ENCODE peak calls at places on chromosomes 1 and 21, in eight cellular contexts. Y is left ventricle myocardium inferior; U is thoracic aorta; H is fibroblast of lung; A is heart left ventricle; M is coronary artery; Q is CD8-positive, alpha-beta T cell; R is lower lobe of right lung. K is an unnamed sample.

GRCh38 chr1:115182012-115182715 is 92.9 kb upstream of the TSPAN2 start:
- DNase-seq in R (no peak), H (peak; percentile 34), Q (no peak), M (no peak), Y (no peak), U (no peak), A (no peak), K (no peak)

GRCh38 chr1:233253231-233254038 is 42.1 kb downstream of the PCNX2 start:
- DNase-seq in R (no peak), Q (no peak), H (no peak), A (no peak), U (no peak), M (no peak), Y (no peak), K (no peak)

GRCh38 chr1:174982971-174983689 is 16.6 kb upstream of the CACYBP start:
- DNase-seq in Q (no peak), A (no peak), Y (no peak), U (no peak), M (no peak), H (peak; percentile 22), R (no peak), K (no peak)

GRCh38 chr1:232625319-232625868 is 4.5 kb downstream of the SIPA1L2 start:
- DNase-seq in Y (no peak), U (no peak), H (no peak), A (no peak), Q (no peak), R (no peak), M (no peak), K (no peak)

GRCh38 chr1:113966013-113966412 is 13.3 kb upstream of the OLFML3 start:
- DNase-seq in Q (no peak), U (no peak), M (no peak), A (no peak), R (no peak), H (peak; percentile 33), Y (no peak), K (no peak)

GRCh38 chr21:14675774-14676530 is 129.8 kb upstream of the SAMSN1 start:
- DNase-seq in H (no peak), Y (no peak), A (no peak), Q (peak; percentile 4), R (no peak), U (no peak), M (no peak), K (no peak)

GRCh38 chr1:67645495-67646144 is 39.4 kb upstream of the GADD45A start:
- DNase-seq in R (no peak), U (no peak), Y (peak; percentile 74), A (peak; percentile 77), M (peak; percentile 85), H (no peak), Q (no peak), K (no peak)

GRCh38 chr1:67211589-67212563 is 45.6 kb downstream of the IL23R start:
- DNase-seq in A (no peak), R (no peak), U (no peak), M (no peak), Y (no peak), Q (peak; percentile 26), H (peak; percentile 23), K (no peak)

GRCh38 chr1:27102707-27103468 is 52.0 kb downstream of the SLC9A1 start:
- DNase-seq in M (no peak), Y (peak; percentile 79), U (no peak), A (peak; percentile 79), H (peak; percentile 28), Q (peak; percentile 76), R (peak; percentile 83), K (no peak)

GRCh38 chr1:7625401-7625800 is 145.7 kb upstream of the VAMP3 start:
- DNase-seq in H (no peak), Q (no peak), M (no peak), A (no peak), R (peak; percentile 11), U (no peak), Y (no peak), K (no peak)

GRCh38 chr1:211482306-211482705 is 9.7 kb downstream of the RD3 start:
- DNase-seq in U (no peak), R (no peak), H (no peak), M (no peak), Y (no peak), A (no peak), Q (no peak), K (no peak)

GRCh38 chr21:35399002-35399401 is 349.9 kb upstream of the RUNX1 start:
- DNase-seq in M (no peak), Y (no peak), R (no peak), Q (no peak), A (no peak), H (peak; percentile 33), U (no peak), K (no peak)

GRCh38 chr1:1099506-1100183 is 16.2 kb downstream of the C1orf159 start:
- DNase-seq in A (no peak), H (no peak), Q (no peak), R (no peak), U (no peak), Y (no peak), M (no peak), K (no peak)

GRCh38 chr1:7912743-7913557 is 27.7 kb downstream of the TNFRSF9 start:
- DNase-seq in U (no peak), A (no peak), M (no peak), H (no peak), Q (no peak), R (no peak), Y (no peak), K (no peak)

GRCh38 chr1:57532299-57532698 is 108.4 kb upstream of the DAB1 start:
- DNase-seq in H (no peak), M (no peak), Y (no peak), U (no peak), R (no peak), A (no peak), Q (no peak), K (no peak)

GRCh38 chr1:22872971-22873664 is 99.5 kb downstream of the LACTBL1 start:
- DNase-seq in A (no peak), Q (no peak), H (no peak), M (no peak), Y (no peak), R (no peak), U (no peak), K (no peak)

GRCh38 chr1:51313268-51313852 is 17.0 kb downstream of the TTC39A start:
- DNase-seq in Y (no peak), U (no peak), H (no peak), Q (no peak), M (no peak), A (no peak), R (peak; percentile 35), K (no peak)

GRCh38 chr1:185490924-185491323 is 173.9 kb upstream of the IVNS1ABP start:
- DNase-seq in R (no peak), H (no peak), Y (no peak), Q (no peak), U (no peak), M (no peak), A (no peak), K (no peak)
- H3K4me3 ChIP-seq in R (no peak overlapping the region), H (no peak overlapping the region), Y (no peak overlapping the region), Q (no peak overlapping the region), U (no peak overlapping the region), M (no peak overlapping the region), A (no peak overlapping the region), K (no peak overlapping the region)

GRCh38 chr1:6273380-6273891 is 12.5 kb upstream of the GPR153 start:
- DNase-seq in R (no peak), U (no peak), H (peak; percentile 83), M (no peak), Q (no peak), A (no peak), Y (no peak), K (peak; percentile 13)

GRCh38 chr1:6271001-6271400 is 10.1 kb upstream of the GPR153 start:
- DNase-seq in A (no peak), H (no peak), Q (no peak), Y (no peak), M (no peak), U (no peak), R (no peak), K (no peak)

GRCh38 chr1:6274102-6274501 is 13.2 kb upstream of the GPR153 start:
- DNase-seq in A (no peak), Q (no peak), U (no peak), M (no peak), Y (no peak), H (no peak), R (no peak), K (no peak)

GRCh38 chr1:6271554-6271953 is 10.7 kb upstream of the GPR153 start:
- DNase-seq in H (peak; percentile 60), U (no peak), Q (no peak), A (no peak), Y (no peak), R (no peak), M (no peak), K (no peak)

DNA sequence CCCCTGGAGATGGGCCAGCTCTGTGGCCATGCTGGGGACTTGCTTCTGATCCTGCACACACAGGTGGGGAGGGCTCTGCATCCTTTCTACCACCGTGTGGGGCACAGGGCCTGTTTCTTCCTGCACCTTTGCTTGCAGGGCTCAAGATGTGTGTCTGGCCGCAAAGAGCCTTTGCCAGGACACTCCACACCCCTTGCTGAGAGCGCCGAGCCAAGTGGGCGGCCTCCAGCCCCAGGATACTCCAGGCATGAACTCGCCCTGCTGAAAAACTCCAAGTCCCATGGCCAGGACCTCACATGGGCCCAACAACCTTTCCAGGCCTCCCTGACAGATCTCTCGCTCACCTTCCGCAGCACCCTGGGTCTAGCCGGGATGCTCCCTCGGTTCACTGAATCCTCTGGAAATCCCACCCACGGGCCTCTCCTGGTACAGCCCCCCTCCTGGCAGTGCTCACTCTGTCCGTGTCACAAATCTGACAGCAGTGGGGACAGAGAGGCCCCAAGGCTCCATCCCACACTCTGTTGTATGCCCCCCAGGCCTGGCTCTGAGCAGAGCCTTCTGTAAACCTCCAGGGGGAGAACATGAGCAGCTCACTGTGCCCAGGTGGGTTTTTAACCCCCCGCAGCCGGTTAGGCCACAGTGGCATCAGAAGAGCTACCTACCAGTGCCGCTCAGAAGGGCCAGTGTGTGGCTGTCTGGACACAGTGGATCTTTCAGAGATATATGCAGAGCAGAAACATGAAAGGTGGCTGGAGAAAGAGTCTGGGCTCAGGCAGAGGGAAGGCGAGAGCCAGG is 11.8 kb upstream of the GPR153 start:
- DNase-seq in H (peak; percentile 45), R (no peak), Q (no peak), A (no peak), M (no peak), U (no peak), Y (no peak), K (no peak)
- TF ChIP-seq CTCF in H (no peak), R (no peak), Q (no peak), A (no peak), M (no peak), U (no peak), Y (no peak), K (peak; percentile 23)

DNA sequence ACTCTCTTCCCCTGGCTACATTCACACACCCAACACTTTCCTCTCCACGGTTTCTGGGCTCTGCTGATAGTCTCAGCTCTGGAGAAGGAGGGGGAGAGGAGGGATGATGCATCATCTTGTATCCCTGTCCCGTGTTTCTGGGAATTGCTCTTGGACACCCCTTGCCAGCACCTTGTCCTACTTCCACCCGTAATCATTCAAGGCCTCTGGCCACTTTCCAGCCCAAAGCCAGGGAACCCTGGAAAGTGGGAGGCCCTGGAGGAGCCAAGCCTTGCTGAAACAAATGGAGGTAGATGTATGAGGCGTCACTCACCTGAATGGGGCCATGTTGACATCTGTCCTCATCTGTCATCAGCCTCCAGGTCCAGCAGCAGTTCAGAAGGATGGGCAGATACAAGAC is 4.4 kb downstream of the PLEKHO1 start:
- DNase-seq in Q (no peak), Y (no peak), M (no peak), R (no peak), H (no peak), A (no peak), U (no peak), K (no peak)
- H3K27ac ChIP-seq in Q (no peak overlapping the region), Y (peak overlapping the region; percentile 92), M (peak overlapping the region; percentile 61), R (no peak overlapping the region), H (no peak overlapping the region), A (peak overlapping the region; percentile 24), U (peak overlapping the region; percentile 92), K (peak overlapping the region; percentile 31)

GRCh38 chr1:156489935-156490293 is 10.7 kb downstream of the MEF2D start:
- DNase-seq in Q (no peak), Y (no peak), R (no peak), M (no peak), U (no peak), H (no peak), A (no peak), K (no peak)
- H3K4me3 ChIP-seq in Q (peak overlapping the region; percentile 24), Y (peak overlapping the region; percentile 98), R (peak overlapping the region; percentile 22), M (peak overlapping the region; percentile 54), U (peak overlapping the region; percentile 69), H (peak overlapping the region; percentile 35), A (peak overlapping the region; percentile 25), K (no peak overlapping the region)